ENCODE peak calls at places on chromosomes 5 and 9, in five cellular contexts. V is tibial nerve, H is Panc1, S is neural progenitor cell, X is right lobe of liver. A is an unnamed sample.

GRCh38 chr9:136684339-136684738 is 2.9 kb downstream of the AGPAT2 start:
- DNase-seq in V (no peak), H (no peak), S (no peak), X (no peak), A (no peak)

GRCh38 chr5:40446910-40447309 is 232.8 kb upstream of the PTGER4 start:
- DNase-seq in X (no peak), V (no peak), S (no peak), H (peak; percentile 74), A (no peak)

GRCh38 chr5:179343902-179344300 is 1.4 kb downstream of the ADAMTS2 start:
- DNase-seq in X (peak; percentile 40), S (peak; percentile 94), H (no peak), V (no peak), A (no peak)

GRCh38 chr5:11384441-11385250 is 519.6 kb downstream of the CTNND2 start:
- DNase-seq in V (no peak), H (no peak), S (peak; percentile 55), X (peak; percentile 19), A (peak; percentile 71)

GRCh38 chr5:90640484-90641059 is 82.0 kb downstream of the ADGRV1 start:
- DNase-seq in H (no peak), V (no peak), S (peak; percentile 11), X (no peak), A (no peak)

GRCh38 chr5:141149812-141150211 is at the start of gene PCDHB6:
- DNase-seq in S (peak; percentile 5), V (no peak), X (no peak), H (no peak), A (no peak)

GRCh38 chr9:134768332-134769083 is 112.1 kb upstream of the FCN2 start:
- DNase-seq in S (no peak), H (no peak), X (no peak), V (no peak), A (no peak)

GRCh38 chr9:18459958-18460584 is 13.9 kb upstream of the ADAMTSL1 start:
- DNase-seq in H (no peak), X (no peak), S (no peak), V (no peak), A (no peak)

GRCh38 chr9:137218754-137219271 is 3.2 kb downstream of the RNF208 start:
- DNase-seq in X (no peak), V (no peak), S (no peak), H (no peak), A (peak; percentile 86)

GRCh38 chr5:72656756-72657513 is 149.7 kb upstream of the ZNF366 start:
- DNase-seq in X (no peak), V (no peak), S (no peak), H (no peak), A (no peak)

GRCh38 chr9:135521608-135522095 is 412 bp downstream of the LCN1 start:
- DNase-seq in X (no peak), S (no peak), H (no peak), V (no peak), A (peak; percentile 24)

GRCh38 chr5:181060924-181061323 is 20.9 kb downstream of the BTNL9 start:
- DNase-seq in X (no peak), H (no peak), S (no peak), V (no peak), A (no peak)

GRCh38 chr5:79133121-79133656 is 21.6 kb downstream of the BHMT start:
- DNase-seq in H (peak; percentile 28), S (peak; percentile 52), V (no peak), X (no peak), A (no peak)

GRCh38 chr9:24051587-24051986 is 225.5 kb upstream of the ELAVL2 start:
- DNase-seq in H (no peak), X (no peak), S (no peak), V (no peak), A (no peak)

GRCh38 chr9:80504525-80505235 is 932.9 kb downstream of the TLE4 start:
- DNase-seq in X (no peak), S (no peak), H (no peak), V (no peak), A (no peak)

GRCh38 chr5:42677156-42677842 is 79.3 kb upstream of the CCDC152 start:
- DNase-seq in H (no peak), S (no peak), V (no peak), X (no peak), A (no peak)

GRCh38 chr9:112554516-112554915 is 67.9 kb downstream of the KIAA1958 start:
- DNase-seq in X (no peak), V (no peak), S (no peak), H (no peak), A (no peak)

GRCh38 chr9:14479187-14479586 is 165.2 kb upstream of the NFIB start:
- DNase-seq in V (no peak), H (no peak), S (no peak), X (no peak), A (no peak)

GRCh38 chr5:78530342-78531096 is 118.1 kb downstream of the LHFPL2 start:
- DNase-seq in H (no peak), X (no peak), S (no peak), V (no peak), A (no peak)

GRCh38 chr9:93219692-93220091 is 35.8 kb downstream of the WNK2 start:
- DNase-seq in H (no peak), X (no peak), S (no peak), V (no peak), A (no peak)

GRCh38 chr9:110788871-110789270 is 120.3 kb downstream of the MUSK start:
- DNase-seq in X (no peak), V (no peak), S (no peak), H (no peak), A (no peak)

GRCh38 chr9:123329329-123329955 is 26.6 kb upstream of the CRB2 start:
- DNase-seq in V (no peak), X (peak; percentile 52), H (no peak), S (no peak), A (peak; percentile 57)
- TF ChIP-seq CTCF in V (no peak), X (no peak), H (no peak), S (no peak), A (no peak)

DNA sequence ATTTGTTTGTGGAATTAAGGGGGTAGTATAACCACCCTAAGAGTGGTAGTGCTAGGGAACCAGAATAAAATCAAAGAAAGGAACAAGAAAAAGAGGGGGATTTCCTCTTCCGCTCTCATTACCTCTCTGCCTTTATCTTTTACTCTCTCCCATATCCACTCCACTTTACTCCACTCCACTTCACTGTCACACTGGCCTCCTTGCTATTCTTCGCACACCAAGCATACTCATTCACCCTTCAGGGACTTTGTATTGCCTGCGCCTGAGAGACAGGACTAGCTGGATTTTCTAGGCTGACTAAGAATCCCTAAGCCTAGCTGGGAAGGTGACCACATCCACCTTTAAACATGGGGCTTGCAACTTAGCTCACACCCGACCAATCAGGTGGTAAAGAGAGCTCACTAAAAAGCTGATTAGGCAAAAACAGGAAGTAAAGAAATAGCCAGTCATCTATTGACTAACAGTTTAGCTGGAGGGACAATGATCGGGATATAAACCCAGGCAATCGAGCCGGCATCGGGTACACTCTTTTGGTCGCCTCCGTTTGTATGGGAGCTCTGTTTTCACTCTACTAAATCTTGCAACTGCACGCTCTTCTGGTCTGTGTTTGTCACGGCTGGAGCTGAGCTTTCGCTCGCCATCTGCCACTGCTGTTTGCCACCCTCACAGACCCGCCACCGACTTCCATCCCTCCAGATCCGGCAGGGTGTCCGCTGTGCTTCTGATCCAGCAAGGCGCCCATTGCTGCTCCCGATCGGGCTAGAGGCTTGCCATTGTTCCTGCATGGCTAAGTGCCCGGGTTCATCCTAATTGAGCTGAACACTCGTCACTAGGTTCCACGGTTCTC is 121.8 kb downstream of the FAM170A start:
- DNase-seq in H (no peak), S (no peak), V (no peak), X (no peak), A (no peak)
- H3K4me1 ChIP-seq in H (no peaks in the 10 kb centered on the region), S (no peaks in the 10 kb centered on the region), V (no peaks in the 10 kb centered on the region), X (no peaks in the 10 kb centered on the region), A (no peaks in the 10 kb centered on the region)

GRCh38 chr9:70578720-70579119 is 164.3 kb upstream of the KLF9 start:
- DNase-seq in X (no peak), H (no peak), V (no peak), S (no peak), A (no peak)
- TF ChIP-seq CTCF in X (no peak), H (no peak), V (no peak), S (no peak), A (no peak)

GRCh38 chr9:114309096-114309495 is 13.8 kb upstream of the ORM1 start:
- DNase-seq in S (no peak), H (no peak), V (no peak), X (no peak), A (peak; percentile 7)

GRCh38 chr9:114310471-114311450 is 12.1 kb upstream of the ORM1 start:
- DNase-seq in V (no peak), S (no peak), X (no peak), H (no peak), A (peak; percentile 20)

GRCh38 chr9:114307323-114308250 is 15.3 kb upstream of the ORM1 start:
- DNase-seq in S (no peak), V (no peak), X (no peak), H (no peak), A (peak; percentile 16)

GRCh38 chr9:114305189-114305555 is 17.7 kb upstream of the ORM1 start:
- DNase-seq in S (no peak), H (no peak), V (no peak), X (no peak), A (no peak)

GRCh38 chr9:114308361-114308950 is 14.4 kb upstream of the ORM1 start:
- DNase-seq in X (peak; percentile 74), H (no peak), V (no peak), S (no peak), A (peak; percentile 22)
- H3K4me1 ChIP-seq in X (peaks cover 1% of the 10 kb centered on the region), H (no peaks in the 10 kb centered on the region), V (no peaks in the 10 kb centered on the region), S (no peaks in the 10 kb centered on the region), A (peaks cover 7% of the 10 kb centered on the region)